ENCODE peak calls at places on chromosomes 3 and 15, in eight cellular contexts. B, C, V, H, Q, J, Y and R are unnamed samples.

GRCh38 chr3:71846189-71846588 is 61.2 kb upstream of the PROK2 start:
- DNase-seq in Q (no peak), C (no peak), Y (no peak), J (no peak), V (no peak), H (no peak), B (no peak), R (no peak)

GRCh38 chr15:89243691-89244511 is at the start of gene FANCI:
- DNase-seq in Q (peak), Y (peak), V (peak), J (peak), H (peak), C (peak), B (peak), R (peak)

GRCh38 chr3:128112406-128112968 is 11.1 kb downstream of the RUVBL1 start:
- DNase-seq in J (no peak), Q (peak), H (no peak), V (peak), C (peak), Y (no peak), B (peak), R (no peak)

GRCh38 chr3:155070932-155071387 is 9.2 kb upstream of the MME start:
- DNase-seq in H (no peak), Q (no peak), C (peak), B (no peak), V (peak), Y (no peak), J (no peak), R (no peak)

GRCh38 chr15:101411588-101411987 is 77.9 kb downstream of the PCSK6 start:
- DNase-seq in V (no peak), J (no peak), Y (no peak), B (no peak), C (no peak), H (no peak), Q (no peak), R (no peak)

GRCh38 chr3:50825841-50826240 is 151.1 kb downstream of the DOCK3 start:
- DNase-seq in Y (no peak), B (no peak), J (no peak), C (no peak), H (no peak), V (peak), Q (no peak), R (no peak)

GRCh38 chr3:13072239-13073041 is 789 bp downstream of the IQSEC1 start:
- DNase-seq in V (no peak), C (no peak), J (peak), B (peak), Y (no peak), H (peak), Q (peak), R (peak)

GRCh38 chr3:25281041-25281842 is 146.8 kb upstream of the RARB start:
- DNase-seq in Q (peak), V (no peak), B (no peak), J (peak), H (no peak), C (no peak), Y (no peak), R (no peak)

GRCh38 chr3:25289663-25290062 is 138.4 kb upstream of the RARB start:
- DNase-seq in H (no peak), C (no peak), Q (no peak), V (no peak), B (no peak), J (no peak), Y (no peak), R (no peak)